ENCODE peak calls at places on chromosome 1, in nine cellular contexts. I is NAMALWA; A is adipocyte; J is ELR; W is NCI-H1417; F is foreskin fibroblast; V is activated CD8-positive, alpha-beta memory T cell treated with anti-CD3 and anti-CD28 coated beads for 1 hour; S is brain microvascular endothelial cell; Q is NCI-H510A treated with DMSO at 0.1 percent for 48 hours. U is an unnamed sample.
A peak's percentile ranks its signal among the peaks of the same experiment; 100 is the strongest.

GRCh38 chr1:64041366-64042131 is 161.9 kb upstream of the UBE2U start:
- DNase-seq in S (no peak), Q (no peak), F (no peak), I (no peak), A (no peak), V (no peak), W (peak; percentile 41), J (no peak), U (no peak)

GRCh38 chr1:53734650-53735211 is 4.2 kb downstream of the GLIS1 start:
- DNase-seq in F (peak; percentile 91), S (peak; percentile 90), W (no peak), V (no peak), Q (peak; percentile 15), I (no peak), A (peak; percentile 76), J (peak; percentile 85), U (no peak)

GRCh38 chr1:215958836-215959235 is 391.7 kb downstream of the KCTD3 start:
- DNase-seq in W (no peak), A (peak; percentile 9), J (peak; percentile 20), I (no peak), Q (no peak), S (no peak), F (no peak), V (no peak), U (no peak)

GRCh38 chr1:214455971-214456867 is 95.2 kb downstream of the PTPN14 start:
- DNase-seq in J (peak; percentile 39), F (no peak), Q (no peak), I (no peak), V (no peak), W (no peak), S (no peak), A (no peak), U (no peak)

GRCh38 chr1:241774017-241774416 is 74.0 kb upstream of the EXO1 start:
- DNase-seq in V (no peak), A (peak; percentile 43), J (no peak), Q (no peak), I (no peak), F (no peak), S (peak; percentile 0), W (no peak), U (no peak)

GRCh38 chr1:236774926-236775325 is 20.2 kb upstream of the MTR start:
- DNase-seq in Q (no peak), I (no peak), F (peak; percentile 21), V (no peak), J (peak; percentile 41), W (peak; percentile 26), A (peak; percentile 29), S (peak; percentile 15), U (no peak)

GRCh38 chr1:27001570-27002360 is 8.3 kb downstream of the TRNP1 start:
- DNase-seq in V (no peak), S (no peak), J (peak; percentile 39), Q (no peak), I (peak; percentile 49), F (peak; percentile 89), A (peak; percentile 27), W (no peak), U (no peak)

GRCh38 chr1:207025144-207025880 is 7.2 kb downstream of the C1orf116 start:
- DNase-seq in F (peak; percentile 79), V (no peak), Q (no peak), J (peak; percentile 61), S (no peak), W (peak; percentile 16), A (peak; percentile 59), I (no peak), U (no peak)

GRCh38 chr1:25617626-25618432 is 1.2 kb downstream of the MAN1C1 start:
- DNase-seq in A (no peak), Q (no peak), I (no peak), S (no peak), W (peak; percentile 45), J (no peak), F (no peak), V (no peak), U (no peak)

GRCh38 chr1:230796626-230797025 is 49.4 kb downstream of the CAPN9 start:
- DNase-seq in A (no peak), J (no peak), S (no peak), Q (no peak), V (no peak), F (no peak), W (no peak), I (no peak), U (no peak)

GRCh38 chr1:167229719-167230385 is 9.2 kb downstream of the POU2F1 start:
- DNase-seq in W (no peak), V (no peak), J (no peak), Q (no peak), F (no peak), I (no peak), A (no peak), S (no peak), U (no peak)

GRCh38 chr1:236480758-236481436 is 42.9 kb upstream of the LGALS8 start:
- DNase-seq in S (no peak), F (no peak), W (peak; percentile 78), I (no peak), A (no peak), J (no peak), V (no peak), Q (peak; percentile 14), U (no peak)

GRCh38 chr1:166972193-166972592 is 3.1 kb downstream of the ILDR2 start:
- DNase-seq in S (no peak), V (no peak), J (no peak), F (no peak), I (no peak), Q (no peak), A (no peak), W (peak; percentile 64), U (no peak)

GRCh38 chr1:181112071-181112929 is 23.8 kb downstream of the IER5 start:
- DNase-seq in A (peak; percentile 95), V (no peak), W (no peak), S (peak; percentile 95), J (peak; percentile 100), I (no peak), F (peak; percentile 99), Q (peak; percentile 85), U (no peak)

GRCh38 chr1:221335161-221336101 is 406.5 kb downstream of the DUSP10 start:
- DNase-seq in J (peak; percentile 80), A (peak; percentile 78), F (peak; percentile 90), W (no peak), S (peak; percentile 25), I (no peak), Q (no peak), V (no peak), U (no peak)

GRCh38 chr1:108851567-108851966 is 5.3 kb downstream of the AKNAD1 start:
- DNase-seq in S (no peak), J (no peak), F (peak; percentile 30), Q (no peak), V (no peak), I (no peak), A (no peak), W (no peak), U (no peak)

GRCh38 chr1:78355646-78356045 is 135.1 kb upstream of the PTGFR start:
- DNase-seq in W (no peak), A (peak; percentile 76), Q (no peak), S (no peak), V (no peak), F (peak; percentile 66), I (no peak), J (no peak), U (no peak)

GRCh38 chr1:217569021-217569420 is 61.9 kb downstream of the GPATCH2 start:
- DNase-seq in Q (no peak), W (no peak), S (no peak), V (no peak), A (no peak), J (no peak), F (peak; percentile 57), I (no peak), U (no peak)

GRCh38 chr1:14968251-14968812 is 185.2 kb upstream of the TMEM51 start:
- DNase-seq in F (peak; percentile 95), I (no peak), S (peak; percentile 69), A (peak; percentile 83), W (no peak), V (no peak), J (peak; percentile 86), Q (no peak), U (no peak)

GRCh38 chr1:9482816-9483572 is 56.3 kb upstream of the SLC25A33 start:
- DNase-seq in J (no peak), A (no peak), I (no peak), F (no peak), S (no peak), W (no peak), Q (no peak), V (no peak), U (no peak)

GRCh38 chr1:13707211-13707610 is 7.2 kb downstream of the PRDM2 start:
- DNase-seq in A (peak; percentile 88), V (no peak), J (no peak), I (no peak), W (no peak), Q (no peak), S (no peak), F (peak; percentile 70), U (no peak)

GRCh38 chr1:12166834-12167492 is at the start of gene TNFRSF1B:
- DNase-seq in A (peak; percentile 77), F (peak; percentile 65), J (peak; percentile 57), S (no peak), W (peak; percentile 40), V (peak; percentile 53), I (peak; percentile 55), Q (peak; percentile 45), U (no peak)

GRCh38 chr1:246199086-246199485 is 308.0 kb downstream of the SMYD3 start:
- DNase-seq in W (peak; percentile 59), A (peak; percentile 10), V (no peak), Q (no peak), I (no peak), J (no peak), S (no peak), F (peak; percentile 64), U (no peak)

GRCh38 chr1:202798260-202798659 is 10.0 kb downstream of the KDM5B start:
- DNase-seq in J (no peak), F (no peak), V (no peak), S (no peak), W (no peak), Q (no peak), I (no peak), A (no peak), U (no peak)

GRCh38 chr1:228490120-228491078 is 3.2 kb downstream of the RNF187 start:
- DNase-seq in Q (peak; percentile 87), J (no peak), F (peak; percentile 66), W (peak; percentile 59), A (peak; percentile 68), I (peak; percentile 82), S (no peak), V (no peak), U (no peak)

GRCh38 chr1:201260236-201260591 is 23.1 kb upstream of the PKP1 start:
- DNase-seq in A (no peak), S (no peak), W (no peak), J (no peak), Q (no peak), I (no peak), V (no peak), F (no peak), U (no peak)

GRCh38 chr1:176450526-176450925 is 12.4 kb upstream of the PAPPA2 start:
- DNase-seq in V (no peak), Q (no peak), S (no peak), W (no peak), I (no peak), A (peak; percentile 0), J (peak; percentile 83), F (peak; percentile 1), U (no peak)

GRCh38 chr1:200042437-200043329 is 15.2 kb downstream of the NR5A2 start:
- DNase-seq in W (no peak), J (no peak), I (no peak), S (no peak), A (peak; percentile 50), F (peak; percentile 28), V (no peak), Q (peak; percentile 8), U (no peak)

GRCh38 chr1:15154480-15155036 is 1.0 kb downstream of the TMEM51 start:
- DNase-seq in J (peak; percentile 50), I (no peak), S (peak; percentile 22), F (peak; percentile 33), W (no peak), V (no peak), A (peak; percentile 34), Q (no peak), U (no peak)

GRCh38 chr1:18883636-18884418 is 18.5 kb downstream of the ALDH4A1 start:
- DNase-seq in V (peak; percentile 62), A (peak; percentile 89), F (peak; percentile 86), J (peak; percentile 77), S (peak; percentile 63), Q (peak; percentile 3), I (peak; percentile 71), W (peak; percentile 58), U (peak; percentile 69)

GRCh38 chr1:212945056-212945455 is 5.3 kb upstream of the VASH2 start:
- DNase-seq in A (no peak), F (no peak), Q (no peak), S (no peak), W (no peak), I (no peak), J (no peak), V (no peak), U (no peak)